ENCODE peak calls at places on chromosomes 2 and 18, in nine cellular contexts. U is heart right ventricle, H is Karpas-422, E is psoas muscle, D is tibial nerve, W is A549, J is DND-41, S is body of pancreas, B is ovary. Z is an unnamed sample. For H3K9me3, the result is how much of the 10 kb centered on the place peaks cover.

GRCh38 chr18:7743256-7743655 is 176.1 kb downstream of the PTPRM start:
- DNase-seq in J (no peak), U (no peak), B (no peak), H (no peak), E (no peak), D (no peak), W (no peak), S (no peak), Z (no peak)

GRCh38 chr18:59008302-59008974 is 131.2 kb upstream of the SEC11C start:
- DNase-seq in D (no peak), W (peak), U (no peak), B (no peak), E (no peak), J (no peak), H (no peak), S (no peak), Z (no peak)

GRCh38 chr2:157948856-157949255 is 72.7 kb upstream of the ACVR1 start:
- DNase-seq in H (no peak), W (no peak), J (no peak), S (no peak), E (no peak), D (no peak), U (no peak), B (no peak), Z (no peak)

GRCh38 chr2:75491129-75491753 is 69.5 kb downstream of the EVA1A start:
- DNase-seq in U (no peak), J (no peak), W (no peak), D (no peak), S (no peak), E (no peak), B (no peak), H (no peak), Z (no peak)

GRCh38 chr2:40371525-40372277 is 80.2 kb downstream of the SLC8A1 start:
- DNase-seq in W (no peak), B (no peak), E (peak), H (no peak), U (no peak), D (no peak), J (no peak), S (no peak), Z (peak)

GRCh38 chr2:231795525-231796327 is 9.5 kb downstream of the COPS7B start:
- DNase-seq in J (no peak), E (no peak), D (no peak), H (peak), B (no peak), S (peak), W (peak), U (no peak), Z (no peak)

GRCh38 chr2:170848587-170848986 is 31.9 kb downstream of the GAD1 start:
- DNase-seq in E (no peak), W (no peak), D (no peak), H (no peak), S (no peak), U (no peak), J (no peak), B (no peak), Z (no peak)

GRCh38 chr2:166384774-166385173 is 9.0 kb upstream of the SCN9A start:
- DNase-seq in D (no peak), S (no peak), B (no peak), H (peak), J (no peak), W (peak), U (no peak), E (no peak), Z (no peak)

GRCh38 chr2:150681120-150681796 is 193.8 kb upstream of the RND3 start:
- DNase-seq in U (no peak), B (no peak), D (no peak), S (no peak), E (no peak), H (no peak), J (no peak), W (peak), Z (no peak)

GRCh38 chr2:135745545-135745944 is 3.9 kb downstream of the UBXN4 start:
- DNase-seq in D (no peak), S (no peak), W (no peak), J (no peak), B (no peak), H (no peak), U (no peak), E (no peak), Z (no peak)

GRCh38 chr2:239348563-239349447 is 52.0 kb downstream of the HDAC4 start:
- DNase-seq in J (peak), S (no peak), U (no peak), D (no peak), E (peak), W (no peak), B (no peak), H (no peak), Z (no peak)

GRCh38 chr18:12079504-12080237 is 14.0 kb upstream of the ANKRD62 start:
- DNase-seq in S (no peak), E (no peak), D (peak), H (no peak), U (peak), J (no peak), B (peak), W (no peak), Z (peak)

GRCh38 chr18:13392029-13392750 is 173.6 kb downstream of the LDLRAD4 start:
- DNase-seq in E (no peak), D (no peak), B (no peak), J (no peak), W (no peak), U (no peak), H (no peak), S (no peak), Z (no peak)

GRCh38 chr2:159317392-159318088 is 31.0 kb upstream of the WDSUB1 start:
- DNase-seq in J (no peak), S (no peak), U (no peak), D (no peak), E (no peak), W (no peak), B (no peak), H (no peak), Z (no peak)

GRCh38 chr2:175309799-175310198 is 128.3 kb upstream of the ATP5MC3 start:
- DNase-seq in H (peak), U (peak), E (no peak), D (no peak), S (no peak), J (peak), W (peak), B (no peak), Z (no peak)

GRCh38 chr18:50009772-50010171 is 185.2 kb downstream of the MYO5B start:
- DNase-seq in E (no peak), J (peak), D (no peak), U (peak), H (peak), W (peak), S (peak), B (no peak), Z (no peak)

GRCh38 chr2:59892398-59892797 is 661.1 kb downstream of the BCL11A start:
- DNase-seq in E (no peak), H (no peak), U (no peak), W (no peak), B (no peak), D (no peak), J (no peak), S (no peak), Z (no peak)

GRCh38 chr2:36839976-36840617 is 126.2 kb downstream of the STRN start:
- DNase-seq in J (no peak), H (no peak), B (no peak), W (no peak), U (no peak), S (no peak), E (no peak), D (no peak), Z (no peak)

GRCh38 chr2:151947524-151948165 is 119.4 kb upstream of the ARL5A start:
- DNase-seq in E (peak), H (no peak), W (no peak), J (no peak), U (no peak), D (no peak), S (no peak), B (no peak), Z (peak)

GRCh38 chr2:138922973-138923563 is 142.9 kb upstream of the NXPH2 start:
- DNase-seq in D (no peak), E (no peak), U (no peak), J (no peak), S (no peak), W (peak), B (no peak), H (peak), Z (no peak)

GRCh38 chr2:20421988-20422678 is 24.7 kb upstream of the RHOB start:
- DNase-seq in U (peak), E (peak), B (peak), J (no peak), S (peak), W (no peak), H (no peak), D (peak), Z (peak)

GRCh38 chr2:70519453-70519852 is 34.2 kb downstream of the TGFA start:
- DNase-seq in B (no peak), D (no peak), E (no peak), U (no peak), H (no peak), J (no peak), S (no peak), W (no peak), Z (no peak)

GRCh38 chr2:205679410-205680009 is 2.8 kb upstream of the NRP2 start:
- DNase-seq in D (no peak), B (no peak), U (no peak), W (no peak), J (no peak), S (no peak), H (no peak), E (no peak), Z (no peak)

GRCh38 chr2:239137165-239137889 is 263.5 kb downstream of the HDAC4 start:
- DNase-seq in D (no peak), B (peak), W (no peak), E (peak), H (no peak), S (no peak), U (no peak), J (no peak), Z (no peak)

GRCh38 chr2:236742936-236743622 is 173.5 kb downstream of the ACKR3 start:
- DNase-seq in W (no peak), U (no peak), E (no peak), B (no peak), D (no peak), S (no peak), H (no peak), J (no peak), Z (no peak)

GRCh38 chr2:149906871-149907270 is 319.3 kb upstream of the MMADHC start:
- DNase-seq in S (no peak), D (no peak), U (no peak), J (no peak), H (no peak), W (no peak), E (no peak), B (no peak), Z (no peak)

GRCh38 chr2:223943561-223944008 is 1.6 kb downstream of the WDFY1 start:
- DNase-seq in J (no peak), S (no peak), U (no peak), H (no peak), B (no peak), W (peak), D (no peak), E (no peak), Z (no peak)

GRCh38 chr2:24489942-24490673 is 946 bp upstream of the NCOA1 start:
- DNase-seq in E (no peak), H (no peak), J (no peak), B (no peak), W (peak), D (peak), U (no peak), S (peak), Z (no peak)

GRCh38 chr2:72144746-72145657 is 2.7 kb downstream of the CYP26B1 start:
- DNase-seq in B (peak), H (no peak), D (peak), W (peak), U (peak), J (no peak), E (peak), S (peak), Z (peak)

GRCh38 chr18:74194691-74195090 is 46.4 kb downstream of the TIMM21 start:
- DNase-seq in J (no peak), E (no peak), W (no peak), D (no peak), H (no peak), S (no peak), U (no peak), B (no peak), Z (no peak)

GRCh38 chr2:240405654-240406313 is 29.7 kb upstream of the GPC1 start:
- DNase-seq in E (no peak), H (no peak), S (no peak), J (no peak), W (no peak), U (no peak), D (no peak), B (no peak), Z (no peak)

GRCh38 chr18:58051765-58052460 is 7.9 kb downstream of the NEDD4L start:
- DNase-seq in S (no peak), J (no peak), U (no peak), D (no peak), H (peak), W (no peak), E (no peak), B (no peak), Z (no peak)

GRCh38 chr2:107775171-107775570 is 51.5 kb upstream of the RGPD4 start:
- DNase-seq in W (no peak), U (no peak), E (no peak), D (no peak), J (no peak), H (no peak), S (no peak), B (no peak), Z (no peak)

GRCh38 chr2:161161074-161161577 is 898 bp downstream of the TANK start:
- DNase-seq in E (no peak), H (peak), B (no peak), J (no peak), S (no peak), W (no peak), D (no peak), U (no peak), Z (no peak)

GRCh38 chr2:30871980-30872789 is 64.9 kb upstream of the CAPN13 start:
- DNase-seq in U (no peak), H (no peak), J (no peak), D (no peak), W (no peak), E (no peak), S (no peak), B (no peak), Z (no peak)

GRCh38 chr2:218523651-218524050 is 44.5 kb downstream of the USP37 start:
- DNase-seq in U (no peak), W (no peak), J (no peak), H (no peak), B (no peak), D (no peak), S (no peak), E (no peak), Z (no peak)
- H3K9me3 ChIP-seq in U (under half), W (under half), J (under half), H (under half), B (under half), D (under half), S (under half), E (under half), Z (under half)

GRCh38 chr2:108988076-108988795 is 784 bp downstream of the EDAR start:
- DNase-seq in U (no peak), D (no peak), J (no peak), E (no peak), W (no peak), H (no peak), S (no peak), B (no peak), Z (no peak)
- H3K4me3 ChIP-seq in U (peak), D (no peak), J (no peak), E (no peak), W (no peak), H (no peak), S (no peak), B (no peak), Z (no peak)

DNA sequence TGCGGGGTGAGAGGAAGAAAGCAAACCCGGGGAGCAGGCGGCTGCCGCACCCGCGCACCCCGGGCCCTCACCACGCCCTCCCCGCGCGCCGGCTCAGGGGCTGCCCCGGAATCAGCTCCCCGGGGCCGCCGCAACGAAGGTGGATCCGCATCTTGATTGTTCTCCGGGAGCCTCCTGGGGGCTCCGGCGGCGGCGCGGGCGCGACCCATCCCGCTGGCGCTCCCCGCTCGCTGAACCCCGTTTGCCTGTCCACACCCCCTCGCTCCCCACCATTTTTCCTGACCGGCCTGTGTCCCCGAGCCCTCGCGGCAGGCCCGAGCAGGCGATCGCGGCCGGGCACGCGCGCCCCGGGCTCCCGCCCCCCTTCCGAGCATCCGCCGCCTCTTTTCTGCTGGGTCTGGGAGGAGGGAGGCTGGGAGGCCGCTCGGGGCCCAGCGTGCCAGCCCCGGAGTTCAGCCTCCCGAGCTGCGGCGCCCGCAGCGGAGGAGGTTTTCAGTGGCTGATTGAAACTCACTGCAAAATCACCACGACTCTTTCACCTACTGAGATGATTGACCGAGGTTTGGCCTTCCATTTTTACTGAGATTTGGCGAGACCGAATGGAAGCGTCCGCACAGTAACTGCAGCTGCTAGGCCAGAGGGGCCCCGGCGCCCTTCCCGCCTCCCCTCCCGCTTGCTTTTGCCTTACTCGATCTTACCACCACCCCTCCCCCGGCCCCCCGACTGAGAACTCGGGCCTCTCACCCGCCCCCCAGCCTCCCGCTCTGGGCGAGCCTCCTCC is 4.7 kb downstream of the SOX11 start:
- DNase-seq in B (no peak), D (no peak), E (peak), S (no peak), U (no peak), W (no peak), H (no peak), J (no peak), Z (no peak)
- H3K27ac ChIP-seq in B (no peak), D (no peak), E (no peak), S (no peak), U (peak), W (no peak), H (no peak), J (no peak), Z (no peak)

DNA sequence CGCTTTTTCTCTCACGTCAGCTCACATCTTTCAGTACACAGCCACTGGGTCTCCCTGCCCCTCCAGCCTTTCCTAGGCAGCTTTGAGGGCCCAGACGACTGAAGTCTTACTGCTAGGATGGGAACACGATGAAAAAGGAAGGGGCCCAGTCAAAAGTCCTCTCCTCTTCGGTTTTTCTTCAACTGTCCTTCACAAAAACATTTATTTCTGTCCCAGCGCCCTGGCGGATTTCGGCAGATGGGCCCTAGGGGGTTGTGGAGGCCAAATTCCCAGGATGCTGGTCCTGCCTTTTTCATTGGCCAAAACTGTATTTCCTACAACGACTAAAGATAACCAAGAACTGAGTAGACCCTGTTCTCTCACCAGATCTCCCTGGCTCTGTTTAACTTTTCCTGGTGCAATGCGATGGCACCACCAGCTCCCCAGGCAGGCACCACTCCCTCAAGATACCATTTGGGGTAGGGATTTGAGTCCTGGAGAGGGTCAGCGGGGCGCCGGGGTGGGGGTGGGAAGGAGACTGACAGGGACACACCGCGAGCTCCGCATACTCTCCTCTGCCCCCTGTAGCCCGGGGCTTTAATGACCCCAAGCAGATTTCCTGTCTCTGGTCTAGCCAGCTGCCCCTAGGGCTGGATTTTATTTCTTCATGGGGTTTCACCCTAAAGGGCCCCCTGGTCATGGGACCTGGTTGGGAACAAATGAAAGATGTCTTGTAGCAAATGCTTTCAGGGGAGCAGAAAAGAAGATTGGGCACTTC is 7.4 kb downstream of the SIX2 start:
- DNase-seq in J (no peak), B (no peak), E (no peak), D (no peak), S (no peak), U (no peak), H (no peak), W (no peak), Z (no peak)
- H3K9me3 ChIP-seq in J (under half), B (under half), E (under half), D (under half), S (under half), U (under half), H (under half), W (under half), Z (under half)

GRCh38 chr2:215435261-215435808 is 533 bp downstream of the FN1 start:
- DNase-seq in W (peak), D (no peak), S (peak), J (no peak), U (peak), H (no peak), B (peak), E (peak), Z (no peak)

GRCh38 chr2:215435809-215436704 is at the start of gene FN1:
- DNase-seq in E (peak), J (peak), D (peak), W (peak), H (peak), S (peak), U (peak), B (peak), Z (peak)

GRCh38 chr2:215432759-215433594 is 2.9 kb downstream of the FN1 start:
- DNase-seq in E (no peak), D (no peak), U (no peak), S (no peak), W (no peak), J (no peak), H (no peak), B (no peak), Z (no peak)

GRCh38 chr2:215436705-215437570 is 1.1 kb upstream of the FN1 start:
- DNase-seq in U (no peak), B (no peak), J (no peak), D (no peak), W (no peak), H (no peak), S (peak), E (no peak), Z (peak)

DNA sequence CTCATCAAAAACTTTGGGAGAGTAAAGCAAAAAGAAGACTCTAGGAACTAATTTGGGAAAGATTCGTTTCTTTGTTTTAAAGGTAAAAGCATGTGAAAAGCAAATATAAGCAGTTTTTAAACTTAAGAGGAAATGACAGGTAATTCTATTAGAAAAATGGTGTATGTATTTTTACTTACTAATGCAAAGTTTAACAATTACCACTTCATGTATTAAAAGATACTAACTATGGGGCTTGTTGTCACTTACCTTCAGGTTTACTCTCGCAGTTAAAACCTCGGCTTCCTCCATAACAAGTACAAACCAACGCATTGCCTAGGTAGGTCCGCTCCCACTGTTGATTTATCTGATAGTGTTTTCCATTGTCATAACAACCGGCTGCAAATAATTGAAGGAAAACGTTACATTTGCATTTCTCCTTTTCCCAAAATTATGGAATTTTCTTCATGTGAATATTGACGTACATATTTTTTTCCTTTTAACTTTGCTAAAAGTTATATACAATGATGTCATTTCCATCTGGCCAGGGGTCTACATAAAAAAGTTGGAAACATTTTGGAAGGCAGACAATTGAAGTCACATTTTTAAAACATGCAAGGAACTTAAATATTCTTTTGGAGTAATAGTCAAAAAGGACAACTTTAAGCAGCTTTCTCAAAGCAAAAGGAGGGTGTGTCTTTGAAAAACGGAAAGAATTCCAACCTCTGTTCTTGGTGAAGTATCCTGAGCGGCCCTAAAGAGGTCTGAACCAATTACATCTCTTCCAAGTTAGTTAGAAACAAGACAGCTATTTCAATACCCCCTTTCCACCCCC is 1.2 kb downstream of the FN1 start:
- DNase-seq in U (no peak), H (no peak), E (no peak), D (no peak), B (no peak), W (no peak), J (no peak), S (no peak), Z (no peak)
- H3K4me3 ChIP-seq in U (peak), H (no peak), E (peak), D (peak), B (peak), W (peak), J (no peak), S (no peak), Z (peak)

GRCh38 chr2:96254592-96254991 is 11.2 kb downstream of the TMEM127 start:
- DNase-seq in H (no peak), B (no peak), D (peak), S (no peak), J (no peak), U (no peak), W (no peak), E (peak), Z (no peak)
- H3K27ac ChIP-seq in H (no peak), B (no peak), D (no peak), S (no peak), J (no peak), U (peak), W (no peak), E (peak), Z (no peak)

Z was measured in aorta.